ENCODE peak calls at places on chromosomes 12 and 14, in four cellular contexts. E is H1, D is IMR-90, K is SK-N-SH. F is an unnamed sample.

GRCh38 chr12:55931780-55932545 is 1.0 kb downstream of the DGKA start:
- DNase-seq in E (no peak), D (peak), K (peak), F (no peak)

GRCh38 chr14:59139324-59139723 is 49.1 kb upstream of the DAAM1 start:
- DNase-seq in E (no peak), D (no peak), K (no peak), F (no peak)

GRCh38 chr14:100532916-100533630 is 54.1 kb downstream of the BEGAIN start:
- DNase-seq in E (no peak), D (peak), K (peak), F (no peak)

GRCh38 chr12:112261559-112261958 is 120.7 kb downstream of the HECTD4 start:
- DNase-seq in E (no peak), D (no peak), K (peak), F (no peak)

GRCh38 chr12:64733857-64734256 is 25.3 kb downstream of the GNS start:
- DNase-seq in E (no peak), D (no peak), K (no peak), F (no peak)

GRCh38 chr14:105739331-105740102 is 213.1 kb downstream of the TMEM121 start:
- DNase-seq in E (no peak), D (no peak), K (peak), F (no peak)

GRCh38 chr14:93582516-93582915 is 151.8 kb downstream of the UNC79 start:
- DNase-seq in E (no peak), D (no peak), K (no peak), F (no peak)

GRCh38 chr12:81627336-81628189 is 131.6 kb downstream of the PPFIA2 start:
- DNase-seq in E (no peak), D (peak), K (peak), F (no peak)

GRCh38 chr12:88044035-88044434 is 14.8 kb upstream of the C12orf50 start:
- DNase-seq in E (no peak), D (no peak), K (no peak), F (no peak)

GRCh38 chr12:106107566-106107965 is 31.2 kb downstream of the NUAK1 start:
- DNase-seq in E (no peak), D (peak), K (no peak), F (no peak)

GRCh38 chr12:5796171-5797091 is 148.6 kb downstream of the ANO2 start:
- DNase-seq in E (no peak), D (peak), K (peak), F (no peak)

GRCh38 chr14:60133487-60133886 is 31.7 kb downstream of the DHRS7 start:
- DNase-seq in E (no peak), D (peak), K (no peak), F (no peak)

GRCh38 chr14:56813143-56813551 is 2.9 kb upstream of the OTX2 start:
- DNase-seq in E (no peak), D (no peak), K (no peak), F (no peak)

GRCh38 chr14:73276836-73277235 is 39.5 kb downstream of the PAPLN start:
- DNase-seq in E (no peak), D (no peak), K (no peak), F (no peak)

GRCh38 chr12:65695077-65695865 is 129.0 kb upstream of the HMGA2 start:
- DNase-seq in E (no peak), D (peak), K (no peak), F (no peak)

GRCh38 chr12:103495783-103496456 is at the start of gene C12orf42:
- DNase-seq in E (no peak), D (no peak), K (peak), F (peak)

GRCh38 chr14:65259000-65259399 is 153.5 kb upstream of the FUT8 start:
- DNase-seq in E (no peak), D (no peak), K (no peak), F (no peak)
- H2AFZ ChIP-seq in E (no peak), D (no peak), K (no peak), F (no peak)

GRCh38 chr14:34682787-34683321 is 31.5 kb downstream of the CFL2 start:
- DNase-seq in E (no peak), D (no peak), K (no peak), F (no peak)
- TF ChIP-seq RAD21 in E (no peak), D (no peak), K (no peak), F (no peak)

DNA sequence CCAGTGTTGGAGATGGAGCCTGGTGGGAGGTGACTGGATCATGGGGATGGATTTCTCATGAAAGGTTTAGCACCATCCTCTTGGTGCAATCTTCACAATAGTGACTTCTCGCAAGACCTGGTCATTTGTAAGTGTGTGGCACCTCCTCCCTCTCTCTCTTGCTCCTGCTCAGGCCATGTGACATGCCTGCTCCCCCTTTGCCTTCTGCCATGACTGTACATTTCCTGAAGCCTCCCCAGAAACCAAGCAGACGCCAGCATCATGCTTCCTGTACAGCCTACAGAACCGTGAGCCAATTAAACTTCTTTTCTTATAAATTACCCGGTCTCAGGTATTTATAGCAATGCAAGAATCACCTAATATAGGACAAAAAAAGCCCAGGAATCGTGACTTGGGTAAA is 171.0 kb upstream of the FOXN3 start:
- DNase-seq in E (no peak), D (no peak), K (no peak), F (no peak)
- H2AFZ ChIP-seq in E (no peak), D (no peak), K (no peak), F (no peak)

DNA sequence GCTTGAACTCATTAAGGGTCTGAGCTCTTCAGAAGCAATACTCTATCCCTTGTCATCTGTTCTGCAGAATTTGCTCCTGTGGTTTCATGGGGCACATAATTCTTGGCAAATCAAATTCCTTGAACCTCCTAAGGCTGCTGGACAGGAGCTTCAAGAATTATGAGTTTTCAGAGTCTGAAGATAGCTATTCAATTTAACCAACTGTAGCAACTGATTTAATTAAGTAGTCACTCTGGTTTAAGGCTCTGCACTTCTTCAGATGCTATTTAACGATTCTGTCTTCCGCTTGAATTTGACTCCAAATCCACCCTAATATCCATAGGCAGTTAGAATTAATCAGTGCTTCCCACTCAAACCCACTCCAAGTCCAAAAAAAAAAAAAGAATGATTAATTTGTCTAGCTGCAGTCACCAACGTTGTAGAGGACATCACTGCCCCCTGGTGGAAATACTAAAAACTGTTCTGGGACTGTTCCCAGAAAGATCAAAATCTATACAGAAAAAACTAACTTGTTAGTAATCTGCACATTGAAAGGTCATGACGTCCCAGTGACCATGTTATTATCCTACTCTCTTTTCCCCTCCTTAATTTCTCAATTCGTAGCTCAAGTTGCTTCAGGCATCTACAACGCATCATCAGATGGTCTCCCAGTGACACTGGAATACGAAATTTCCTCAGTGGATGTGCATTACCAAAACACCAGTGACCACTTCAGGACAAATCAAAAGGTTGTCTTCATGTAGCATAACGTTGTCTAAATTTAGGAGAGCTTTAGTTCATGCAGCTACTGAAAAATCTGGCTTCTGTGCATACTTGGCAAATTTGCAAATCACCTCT is 169.8 kb downstream of the KIF21A start:
- DNase-seq in E (no peak), D (peak), K (peak), F (no peak)
- TF ChIP-seq RAD21 in E (peak), D (no peak), K (peak), F (peak)